ENCODE peak calls at places on chromosomes 4 and X, in five cellular contexts. One of them, this sample, is unnamed.

GRCh38 chr4:88659061-88659889 is 38.4 kb downstream of the NAP1L5 start:
- DNase-seq in neural progenitor cell: peak
- DNase-seq in AG10803: peak
- DNase-seq in cardiac muscle cell: peak
- DNase-seq in glutamatergic neuron: no peak
- DNase-seq in this sample: no peak

GRCh38 chr4:86606809-86607208 is 12.7 kb downstream of the PTPN13 start:
- DNase-seq in neural progenitor cell: no peak
- DNase-seq in AG10803: no peak
- DNase-seq in cardiac muscle cell: no peak
- DNase-seq in glutamatergic neuron: no peak
- DNase-seq in this sample: no peak

GRCh38 chr4:2416564-2417195 is 1.8 kb downstream of the ZFYVE28 start:
- DNase-seq in neural progenitor cell: peak
- DNase-seq in AG10803: peak
- DNase-seq in cardiac muscle cell: peak
- DNase-seq in glutamatergic neuron: peak
- DNase-seq in this sample: no peak

GRCh38 chr4:39702716-39703115 is 4.8 kb downstream of the UBE2K start:
- DNase-seq in neural progenitor cell: no peak
- DNase-seq in AG10803: no peak
- DNase-seq in cardiac muscle cell: no peak
- DNase-seq in glutamatergic neuron: no peak
- DNase-seq in this sample: no peak

GRCh38 chrX:105975382-105975781 is 63.1 kb downstream of the SERPINA7 start:
- DNase-seq in neural progenitor cell: peak
- DNase-seq in AG10803: no peak
- DNase-seq in cardiac muscle cell: peak
- DNase-seq in glutamatergic neuron: no peak
- DNase-seq in this sample: no peak

GRCh38 chr4:90293320-90293719 is 166.1 kb downstream of the CCSER1 start:
- DNase-seq in neural progenitor cell: no peak
- DNase-seq in AG10803: peak
- DNase-seq in cardiac muscle cell: peak
- DNase-seq in glutamatergic neuron: no peak
- DNase-seq in this sample: no peak

GRCh38 chr4:95957054-95957453 is 117.2 kb downstream of the PDHA2 start:
- DNase-seq in neural progenitor cell: no peak
- DNase-seq in AG10803: no peak
- DNase-seq in cardiac muscle cell: no peak
- DNase-seq in glutamatergic neuron: no peak
- DNase-seq in this sample: no peak

GRCh38 chrX:55710701-55711100 is 6.8 kb upstream of the RRAGB start:
- DNase-seq in neural progenitor cell: no peak
- DNase-seq in AG10803: peak
- DNase-seq in cardiac muscle cell: no peak
- DNase-seq in glutamatergic neuron: no peak
- DNase-seq in this sample: no peak

GRCh38 chrX:20267599-20267923 is 852 bp upstream of the RPS6KA3 start:
- DNase-seq in neural progenitor cell: no peak
- DNase-seq in AG10803: no peak
- DNase-seq in cardiac muscle cell: no peak
- DNase-seq in glutamatergic neuron: no peak
- DNase-seq in this sample: no peak

GRCh38 chr4:158782539-158783360 is 13.9 kb downstream of the FNIP2 start:
- DNase-seq in neural progenitor cell: no peak
- DNase-seq in AG10803: peak
- DNase-seq in cardiac muscle cell: peak
- DNase-seq in glutamatergic neuron: no peak
- DNase-seq in this sample: no peak

GRCh38 chr4:132275583-132276121 is 873.4 kb upstream of the PCDH10 start:
- DNase-seq in neural progenitor cell: no peak
- DNase-seq in AG10803: no peak
- DNase-seq in cardiac muscle cell: no peak
- DNase-seq in glutamatergic neuron: no peak
- DNase-seq in this sample: no peak

GRCh38 chr4:57370691-57371090 is 260.5 kb upstream of the IGFBP7 start:
- DNase-seq in neural progenitor cell: no peak
- DNase-seq in AG10803: no peak
- DNase-seq in cardiac muscle cell: no peak
- DNase-seq in glutamatergic neuron: no peak
- DNase-seq in this sample: no peak

GRCh38 chr4:182807346-182807745 is 109.8 kb downstream of the DCTD start:
- DNase-seq in neural progenitor cell: no peak
- DNase-seq in AG10803: no peak
- DNase-seq in cardiac muscle cell: no peak
- DNase-seq in glutamatergic neuron: peak
- DNase-seq in this sample: peak

GRCh38 chr4:168978001-168978700 is 31.9 kb downstream of the CBR4 start:
- DNase-seq in neural progenitor cell: no peak
- DNase-seq in AG10803: peak
- DNase-seq in cardiac muscle cell: no peak
- DNase-seq in glutamatergic neuron: no peak
- DNase-seq in this sample: no peak

GRCh38 chr4:117898496-117898895 is 135.8 kb upstream of the NDST3 start:
- DNase-seq in neural progenitor cell: no peak
- DNase-seq in AG10803: no peak
- DNase-seq in cardiac muscle cell: no peak
- DNase-seq in glutamatergic neuron: no peak
- DNase-seq in this sample: no peak

GRCh38 chr4:27005512-27006246 is 145.0 kb downstream of the STIM2 start:
- DNase-seq in neural progenitor cell: no peak
- DNase-seq in AG10803: peak
- DNase-seq in cardiac muscle cell: no peak
- DNase-seq in glutamatergic neuron: no peak
- DNase-seq in this sample: no peak

GRCh38 chrX:100649550-100650356 is 5.8 kb downstream of the SRPX2 start:
- DNase-seq in neural progenitor cell: peak
- DNase-seq in AG10803: peak
- DNase-seq in cardiac muscle cell: peak
- DNase-seq in glutamatergic neuron: no peak
- DNase-seq in this sample: no peak

GRCh38 chrX:111568356-111568755 is 56.9 kb downstream of the SERTM2 start:
- DNase-seq in neural progenitor cell: peak
- DNase-seq in AG10803: no peak
- DNase-seq in cardiac muscle cell: peak
- DNase-seq in glutamatergic neuron: no peak
- DNase-seq in this sample: no peak

GRCh38 chr4:176236909-176237308 is 32.1 kb downstream of the ASB5 start:
- DNase-seq in neural progenitor cell: no peak
- DNase-seq in AG10803: no peak
- DNase-seq in cardiac muscle cell: no peak
- DNase-seq in glutamatergic neuron: no peak
- DNase-seq in this sample: no peak

GRCh38 chr4:21858971-21859370 is 89.6 kb downstream of the KCNIP4 start:
- DNase-seq in neural progenitor cell: no peak
- DNase-seq in AG10803: no peak
- DNase-seq in cardiac muscle cell: no peak
- DNase-seq in glutamatergic neuron: no peak
- DNase-seq in this sample: no peak

GRCh38 chrX:46575991-46576392 is 2.4 kb downstream of the CHST7 start:
- DNase-seq in neural progenitor cell: peak
- DNase-seq in AG10803: peak
- DNase-seq in cardiac muscle cell: no peak
- DNase-seq in glutamatergic neuron: no peak
- DNase-seq in this sample: no peak

GRCh38 chr4:94235825-94236224 is 28.2 kb downstream of the SMARCAD1 start:
- DNase-seq in neural progenitor cell: no peak
- DNase-seq in AG10803: no peak
- DNase-seq in cardiac muscle cell: no peak
- DNase-seq in glutamatergic neuron: no peak
- DNase-seq in this sample: no peak

GRCh38 chrX:677376-677775 is 46.8 kb downstream of the SHOX start:
- DNase-seq in neural progenitor cell: no peak
- DNase-seq in AG10803: no peak
- DNase-seq in cardiac muscle cell: no peak
- DNase-seq in glutamatergic neuron: no peak
- DNase-seq in this sample: no peak

GRCh38 chrX:46587158-46587557 is 13.6 kb downstream of the CHST7 start:
- DNase-seq in neural progenitor cell: no peak
- DNase-seq in AG10803: peak
- DNase-seq in cardiac muscle cell: no peak
- DNase-seq in glutamatergic neuron: no peak
- DNase-seq in this sample: no peak

GRCh38 chr4:178970433-178971140 is 1528.3 kb upstream of the AGA start:
- DNase-seq in neural progenitor cell: no peak
- DNase-seq in AG10803: no peak
- DNase-seq in cardiac muscle cell: no peak
- DNase-seq in glutamatergic neuron: no peak
- DNase-seq in this sample: no peak

GRCh38 chr4:143140696-143141095 is 44.0 kb upstream of the USP38 start:
- DNase-seq in neural progenitor cell: peak
- DNase-seq in AG10803: no peak
- DNase-seq in cardiac muscle cell: no peak
- DNase-seq in glutamatergic neuron: no peak
- DNase-seq in this sample: no peak
- TF ChIP-seq CTCF in neural progenitor cell: no peak
- TF ChIP-seq CTCF in AG10803: no peak
- TF ChIP-seq CTCF in cardiac muscle cell: no peak
- TF ChIP-seq CTCF in glutamatergic neuron: no peak
- TF ChIP-seq CTCF in this sample: no peak

DNA sequence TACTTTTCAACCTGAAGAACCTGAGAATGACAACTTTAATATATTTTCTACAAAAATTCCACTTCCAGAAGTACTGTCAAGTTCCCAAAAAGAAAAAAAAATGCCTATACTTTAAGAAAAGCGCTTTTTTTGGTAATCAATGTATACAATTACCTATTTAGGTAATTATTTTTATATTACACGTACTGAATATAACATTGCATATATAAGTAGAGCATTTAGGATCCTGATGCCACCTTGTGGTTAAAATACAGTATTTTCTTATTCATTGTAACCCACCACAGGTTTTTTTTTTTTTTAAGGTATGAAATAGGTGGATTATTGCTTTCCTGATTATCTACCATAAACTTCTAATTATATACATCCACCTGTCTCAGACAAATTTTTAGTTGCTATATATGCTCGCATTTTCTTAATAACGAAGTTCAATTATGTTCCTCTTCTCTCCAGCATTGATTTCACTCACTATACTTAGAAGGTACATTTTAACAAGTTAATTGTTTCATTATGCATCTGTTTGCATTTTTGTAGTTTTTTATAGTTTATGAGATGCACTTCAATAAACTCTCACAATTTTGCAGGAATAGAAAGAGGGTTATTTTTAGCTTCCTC is 5.2 kb downstream of the MAP9 start:
- DNase-seq in neural progenitor cell: peak
- DNase-seq in AG10803: peak
- DNase-seq in cardiac muscle cell: peak
- DNase-seq in glutamatergic neuron: no peak
- DNase-seq in this sample: no peak
- TF ChIP-seq CTCF in neural progenitor cell: peak
- TF ChIP-seq CTCF in AG10803: peak
- TF ChIP-seq CTCF in cardiac muscle cell: peak
- TF ChIP-seq CTCF in glutamatergic neuron: peak
- TF ChIP-seq CTCF in this sample: peak

GRCh38 chrX:17027931-17028330 is 81.5 kb downstream of the REPS2 start:
- DNase-seq in neural progenitor cell: no peak
- DNase-seq in AG10803: no peak
- DNase-seq in cardiac muscle cell: no peak
- DNase-seq in glutamatergic neuron: no peak
- DNase-seq in this sample: no peak

GRCh38 chrX:17023670-17024069 is 77.2 kb downstream of the REPS2 start:
- DNase-seq in neural progenitor cell: no peak
- DNase-seq in AG10803: no peak
- DNase-seq in cardiac muscle cell: no peak
- DNase-seq in glutamatergic neuron: no peak
- DNase-seq in this sample: no peak

GRCh38 chrX:17025903-17026302 is 79.4 kb downstream of the REPS2 start:
- DNase-seq in neural progenitor cell: no peak
- DNase-seq in AG10803: no peak
- DNase-seq in cardiac muscle cell: no peak
- DNase-seq in glutamatergic neuron: no peak
- DNase-seq in this sample: no peak

GRCh38 chrX:17022205-17022604 is 75.7 kb downstream of the REPS2 start:
- DNase-seq in neural progenitor cell: no peak
- DNase-seq in AG10803: peak
- DNase-seq in cardiac muscle cell: peak
- DNase-seq in glutamatergic neuron: no peak
- DNase-seq in this sample: no peak

GRCh38 chrX:17024896-17025295 is 78.4 kb downstream of the REPS2 start:
- DNase-seq in neural progenitor cell: no peak
- DNase-seq in AG10803: no peak
- DNase-seq in cardiac muscle cell: peak
- DNase-seq in glutamatergic neuron: no peak
- DNase-seq in this sample: no peak
- TF ChIP-seq CTCF in neural progenitor cell: no peak
- TF ChIP-seq CTCF in AG10803: no peak
- TF ChIP-seq CTCF in cardiac muscle cell: no peak
- TF ChIP-seq CTCF in glutamatergic neuron: no peak
- TF ChIP-seq CTCF in this sample: no peak

GRCh38 chr4:108018038-108018883 is 28.6 kb downstream of the HADH start:
- DNase-seq in neural progenitor cell: peak
- DNase-seq in AG10803: peak
- DNase-seq in cardiac muscle cell: peak
- DNase-seq in glutamatergic neuron: peak
- DNase-seq in this sample: peak

GRCh38 chr4:108024078-108024990 is 34.6 kb downstream of the HADH start:
- DNase-seq in neural progenitor cell: no peak
- DNase-seq in AG10803: no peak
- DNase-seq in cardiac muscle cell: no peak
- DNase-seq in glutamatergic neuron: no peak
- DNase-seq in this sample: no peak

GRCh38 chr4:108013332-108013731 is 23.6 kb downstream of the HADH start:
- DNase-seq in neural progenitor cell: no peak
- DNase-seq in AG10803: no peak
- DNase-seq in cardiac muscle cell: no peak
- DNase-seq in glutamatergic neuron: no peak
- DNase-seq in this sample: no peak

GRCh38 chr4:108013955-108014354 is 24.3 kb downstream of the HADH start:
- DNase-seq in neural progenitor cell: no peak
- DNase-seq in AG10803: no peak
- DNase-seq in cardiac muscle cell: no peak
- DNase-seq in glutamatergic neuron: no peak
- DNase-seq in this sample: no peak

GRCh38 chr4:108018884-108019187 is 29.1 kb downstream of the HADH start:
- DNase-seq in neural progenitor cell: no peak
- DNase-seq in AG10803: no peak
- DNase-seq in cardiac muscle cell: no peak
- DNase-seq in glutamatergic neuron: no peak
- DNase-seq in this sample: no peak
- TF ChIP-seq CTCF in neural progenitor cell: no peak
- TF ChIP-seq CTCF in AG10803: no peak
- TF ChIP-seq CTCF in cardiac muscle cell: no peak
- TF ChIP-seq CTCF in glutamatergic neuron: peak
- TF ChIP-seq CTCF in this sample: peak

This sample was measured in neural crest cell.